ENCODE peak calls at places on chromosomes 5 and 9, in six cellular contexts. One of them, this sample, is unnamed.

GRCh38 chr9:35114921-35115341 is 731 bp downstream of the ATOSB start:
- DNase-seq in amygdala: no peak
- DNase-seq in C1 segment of cervical spinal cord: peak; percentile 21
- DNase-seq in NCI-H82: peak; percentile 46
- DNase-seq in Peyer's patch: peak; percentile 72
- DNase-seq in HEK293T: no peak
- DNase-seq in this sample: peak; percentile 66

GRCh38 chr5:5719292-5719691 is 296.8 kb downstream of the ICE1 start:
- DNase-seq in HEK293T: no peak
- DNase-seq in Peyer's patch: no peak
- DNase-seq in amygdala: no peak
- DNase-seq in NCI-H82: no peak
- DNase-seq in C1 segment of cervical spinal cord: no peak
- DNase-seq in this sample: no peak

GRCh38 chr5:171615201-171616001 is 170.2 kb upstream of the SMIM23 start:
- DNase-seq in Peyer's patch: no peak
- DNase-seq in NCI-H82: peak; percentile 3
- DNase-seq in C1 segment of cervical spinal cord: no peak
- DNase-seq in amygdala: no peak
- DNase-seq in HEK293T: no peak
- DNase-seq in this sample: no peak

GRCh38 chr5:106522296-106522695 is 1148.4 kb downstream of the EFNA5 start:
- DNase-seq in C1 segment of cervical spinal cord: no peak
- DNase-seq in amygdala: no peak
- DNase-seq in HEK293T: no peak
- DNase-seq in NCI-H82: no peak
- DNase-seq in Peyer's patch: no peak
- DNase-seq in this sample: no peak

GRCh38 chr9:134314039-134314949 is 12.0 kb upstream of the RXRA start:
- DNase-seq in NCI-H82: no peak
- DNase-seq in C1 segment of cervical spinal cord: no peak
- DNase-seq in Peyer's patch: no peak
- DNase-seq in HEK293T: no peak
- DNase-seq in amygdala: no peak
- DNase-seq in this sample: no peak

GRCh38 chr5:111743521-111743920 is 13.5 kb downstream of the NREP start:
- DNase-seq in HEK293T: no peak
- DNase-seq in amygdala: no peak
- DNase-seq in C1 segment of cervical spinal cord: no peak
- DNase-seq in Peyer's patch: no peak
- DNase-seq in NCI-H82: no peak
- DNase-seq in this sample: no peak

GRCh38 chr9:127437497-127438264 is 13.5 kb downstream of the ZNF79 start:
- DNase-seq in NCI-H82: no peak
- DNase-seq in C1 segment of cervical spinal cord: no peak
- DNase-seq in amygdala: no peak
- DNase-seq in HEK293T: no peak
- DNase-seq in Peyer's patch: no peak
- DNase-seq in this sample: no peak

GRCh38 chr9:113148377-113148715 is 2.5 kb upstream of the SLC31A2 start:
- DNase-seq in C1 segment of cervical spinal cord: no peak
- DNase-seq in NCI-H82: no peak
- DNase-seq in amygdala: no peak
- DNase-seq in Peyer's patch: no peak
- DNase-seq in HEK293T: no peak
- DNase-seq in this sample: no peak

GRCh38 chr5:67095346-67095871 is 101.2 kb downstream of the CD180 start:
- DNase-seq in Peyer's patch: peak; percentile 18
- DNase-seq in C1 segment of cervical spinal cord: peak; percentile 10
- DNase-seq in amygdala: peak; percentile 9
- DNase-seq in HEK293T: no peak
- DNase-seq in NCI-H82: no peak
- DNase-seq in this sample: no peak

GRCh38 chr5:132751444-132751843 is 4.2 kb downstream of the CCNI2 start:
- DNase-seq in amygdala: no peak
- DNase-seq in NCI-H82: no peak
- DNase-seq in HEK293T: no peak
- DNase-seq in Peyer's patch: no peak
- DNase-seq in C1 segment of cervical spinal cord: no peak
- DNase-seq in this sample: peak; percentile 29

GRCh38 chr9:137276757-137277328 is 683 bp upstream of the TOR4A start:
- DNase-seq in NCI-H82: peak; percentile 32
- DNase-seq in C1 segment of cervical spinal cord: no peak
- DNase-seq in amygdala: no peak
- DNase-seq in HEK293T: no peak
- DNase-seq in Peyer's patch: peak; percentile 59
- DNase-seq in this sample: no peak

GRCh38 chr5:9156282-9156681 is 389.6 kb downstream of the SEMA5A start:
- DNase-seq in NCI-H82: peak; percentile 51
- DNase-seq in C1 segment of cervical spinal cord: peak; percentile 29
- DNase-seq in HEK293T: no peak
- DNase-seq in Peyer's patch: no peak
- DNase-seq in amygdala: peak; percentile 18
- DNase-seq in this sample: no peak

GRCh38 chr5:150377964-150378694 is 20.6 kb downstream of the TCOF1 start:
- DNase-seq in HEK293T: no peak
- DNase-seq in C1 segment of cervical spinal cord: no peak
- DNase-seq in NCI-H82: peak; percentile 14
- DNase-seq in Peyer's patch: no peak
- DNase-seq in amygdala: no peak
- DNase-seq in this sample: no peak

GRCh38 chr5:154301726-154302125 is 111.2 kb downstream of the GALNT10 start:
- DNase-seq in C1 segment of cervical spinal cord: no peak
- DNase-seq in amygdala: peak; percentile 49
- DNase-seq in HEK293T: no peak
- DNase-seq in NCI-H82: no peak
- DNase-seq in Peyer's patch: no peak
- DNase-seq in this sample: no peak

GRCh38 chr5:157855404-157855994 is 3.4 kb downstream of the CLINT1 start:
- DNase-seq in HEK293T: peak; percentile 57
- DNase-seq in C1 segment of cervical spinal cord: no peak
- DNase-seq in amygdala: no peak
- DNase-seq in Peyer's patch: peak; percentile 28
- DNase-seq in NCI-H82: peak; percentile 63
- DNase-seq in this sample: no peak

GRCh38 chr5:170151105-170151831 is 45.6 kb downstream of the FOXI1 start:
- DNase-seq in HEK293T: no peak
- DNase-seq in C1 segment of cervical spinal cord: no peak
- DNase-seq in amygdala: no peak
- DNase-seq in NCI-H82: no peak
- DNase-seq in Peyer's patch: no peak
- DNase-seq in this sample: no peak

GRCh38 chr5:373710-374602 is 52.4 kb downstream of the AHRR start:
- DNase-seq in C1 segment of cervical spinal cord: no peak
- DNase-seq in HEK293T: peak; percentile 85
- DNase-seq in NCI-H82: no peak
- DNase-seq in Peyer's patch: peak; percentile 16
- DNase-seq in amygdala: no peak
- DNase-seq in this sample: no peak

GRCh38 chr5:91206103-91206502 is 177.0 kb downstream of the ARRDC3 start:
- DNase-seq in HEK293T: no peak
- DNase-seq in amygdala: no peak
- DNase-seq in Peyer's patch: no peak
- DNase-seq in C1 segment of cervical spinal cord: no peak
- DNase-seq in NCI-H82: no peak
- DNase-seq in this sample: no peak

GRCh38 chr5:96699186-96699820 is 37.1 kb downstream of the CAST start:
- DNase-seq in amygdala: no peak
- DNase-seq in C1 segment of cervical spinal cord: no peak
- DNase-seq in HEK293T: no peak
- DNase-seq in NCI-H82: no peak
- DNase-seq in Peyer's patch: no peak
- DNase-seq in this sample: no peak

GRCh38 chr5:54518146-54519082 is 855 bp downstream of the SNX18 start:
- DNase-seq in NCI-H82: peak; percentile 55
- DNase-seq in amygdala: no peak
- DNase-seq in C1 segment of cervical spinal cord: no peak
- DNase-seq in HEK293T: peak; percentile 55
- DNase-seq in Peyer's patch: peak; percentile 47
- DNase-seq in this sample: peak; percentile 42

GRCh38 chr5:136094913-136095641 is 37.6 kb upstream of the SMAD5 start:
- DNase-seq in NCI-H82: no peak
- DNase-seq in Peyer's patch: no peak
- DNase-seq in HEK293T: no peak
- DNase-seq in C1 segment of cervical spinal cord: no peak
- DNase-seq in amygdala: no peak
- DNase-seq in this sample: no peak

GRCh38 chr5:154517781-154518437 is 39.9 kb upstream of the HAND1 start:
- DNase-seq in Peyer's patch: no peak
- DNase-seq in NCI-H82: no peak
- DNase-seq in C1 segment of cervical spinal cord: no peak
- DNase-seq in HEK293T: no peak
- DNase-seq in amygdala: no peak
- DNase-seq in this sample: no peak

GRCh38 chr5:151205411-151205810 is 18.5 kb downstream of the CCDC69 start:
- DNase-seq in HEK293T: no peak
- DNase-seq in amygdala: no peak
- DNase-seq in C1 segment of cervical spinal cord: no peak
- DNase-seq in Peyer's patch: peak; percentile 6
- DNase-seq in NCI-H82: no peak
- DNase-seq in this sample: no peak

GRCh38 chr5:4511996-4512656 is 628.0 kb upstream of the ADAMTS16 start:
- DNase-seq in Peyer's patch: no peak
- DNase-seq in NCI-H82: peak; percentile 67
- DNase-seq in C1 segment of cervical spinal cord: no peak
- DNase-seq in HEK293T: peak; percentile 15
- DNase-seq in amygdala: no peak
- DNase-seq in this sample: no peak

GRCh38 chr9:20550326-20550725 is 72.0 kb downstream of the MLLT3 start:
- DNase-seq in amygdala: no peak
- DNase-seq in Peyer's patch: no peak
- DNase-seq in C1 segment of cervical spinal cord: no peak
- DNase-seq in NCI-H82: no peak
- DNase-seq in HEK293T: no peak
- DNase-seq in this sample: no peak

GRCh38 chr5:2019716-2020115 is 137.0 kb upstream of the IRX4 start:
- DNase-seq in HEK293T: no peak
- DNase-seq in C1 segment of cervical spinal cord: no peak
- DNase-seq in Peyer's patch: no peak
- DNase-seq in NCI-H82: no peak
- DNase-seq in amygdala: no peak
- DNase-seq in this sample: no peak

GRCh38 chr5:38426493-38426892 is 130.0 kb downstream of the LIFR start:
- DNase-seq in amygdala: no peak
- DNase-seq in NCI-H82: no peak
- DNase-seq in C1 segment of cervical spinal cord: no peak
- DNase-seq in Peyer's patch: no peak
- DNase-seq in HEK293T: no peak
- DNase-seq in this sample: no peak

GRCh38 chr9:7967093-7967827 is 167.7 kb upstream of the DMAC1 start:
- DNase-seq in NCI-H82: no peak
- DNase-seq in Peyer's patch: no peak
- DNase-seq in amygdala: no peak
- DNase-seq in HEK293T: no peak
- DNase-seq in C1 segment of cervical spinal cord: no peak
- DNase-seq in this sample: no peak